ENCODE peak calls at places on chromosomes 2 and 18, in five cellular contexts. I is A549, H is K562, R is SK-N-SH, L is GM12878. G is an unnamed sample.

GRCh38 chr2:128260239-128261138 is 58.2 kb downstream of the HS6ST1 start:
- DNase-seq in I (no peak), H (no peak), R (peak; percentile 25), L (no peak), G (peak; percentile 81)

GRCh38 chr18:48947583-48947982 is 3.2 kb downstream of the SMAD7 start:
- DNase-seq in I (no peak), H (no peak), R (peak; percentile 68), L (no peak), G (no peak)

GRCh38 chr18:79399275-79400081 is 3.7 kb downstream of the NFATC1 start:
- DNase-seq in I (no peak), H (peak; percentile 25), R (no peak), L (no peak), G (no peak)

GRCh38 chr18:11078491-11078890 is 70.9 kb downstream of the PIEZO2 start:
- DNase-seq in I (no peak), H (no peak), R (no peak), L (peak; percentile 46), G (no peak)

GRCh38 chr2:164903944-164904343 is 51.4 kb downstream of the SLC38A11 start:
- DNase-seq in I (no peak), H (no peak), R (no peak), L (no peak), G (no peak)

GRCh38 chr18:69758458-69758857 is 189.2 kb downstream of the CD226 start:
- DNase-seq in I (no peak), H (no peak), R (no peak), L (no peak), G (peak; percentile 75)

GRCh38 chr2:181778621-181779195 is 98.4 kb upstream of the NEUROD1 start:
- DNase-seq in I (no peak), H (no peak), R (no peak), L (no peak), G (peak; percentile 25)

GRCh38 chr2:174979996-174980395 is 25.2 kb downstream of the CHN1 start:
- DNase-seq in I (no peak), H (no peak), R (no peak), L (no peak), G (no peak)

GRCh38 chr18:29811519-29811918 is 1231.0 kb downstream of the DSC3 start:
- DNase-seq in I (no peak), H (no peak), R (no peak), L (no peak), G (no peak)

GRCh38 chr2:206218792-206219509 is 55.5 kb upstream of the ZDBF2 start:
- DNase-seq in I (no peak), H (no peak), R (no peak), L (no peak), G (no peak)

GRCh38 chr2:127575185-127575765 is 39.8 kb downstream of the MYO7B start:
- DNase-seq in I (no peak), H (no peak), R (no peak), L (no peak), G (no peak)

GRCh38 chr18:33316146-33316587 is 124.4 kb downstream of the CCDC178 start:
- DNase-seq in I (no peak), H (no peak), R (no peak), L (no peak), G (no peak)

GRCh38 chr2:230665263-230665691 is 47.4 kb upstream of the CAB39 start:
- DNase-seq in I (no peak), H (no peak), R (no peak), L (peak; percentile 73), G (no peak)

GRCh38 chr2:9744256-9745004 is 98.8 kb upstream of the TAF1B start:
- DNase-seq in I (no peak), H (no peak), R (peak; percentile 83), L (no peak), G (no peak)

GRCh38 chr2:25822190-25823117 is 55.8 kb downstream of the ASXL2 start:
- DNase-seq in I (no peak), H (no peak), R (peak; percentile 54), L (no peak), G (no peak)

GRCh38 chr18:14978962-14979535 is 231.1 kb downstream of the ANKRD30B start:
- DNase-seq in I (no peak), H (peak; percentile 8), R (peak; percentile 47), L (no peak), G (no peak)

GRCh38 chr18:22241806-22242440 is 72.5 kb downstream of the GATA6 start:
- DNase-seq in I (no peak), H (no peak), R (no peak), L (no peak), G (no peak)

GRCh38 chr18:76391038-76391437 is 104.0 kb downstream of the ZNF516 start:
- DNase-seq in I (no peak), H (no peak), R (no peak), L (no peak), G (no peak)

GRCh38 chr2:114040816-114041215 is 150.9 kb downstream of the ACTR3 start:
- DNase-seq in I (no peak), H (no peak), R (no peak), L (no peak), G (no peak)

GRCh38 chr2:46850742-46851141 is 64.9 kb downstream of the MCFD2 start:
- DNase-seq in I (no peak), H (peak; percentile 59), R (no peak), L (no peak), G (peak; percentile 97)

GRCh38 chr2:137411556-137411955 is 552.7 kb upstream of the HNMT start:
- DNase-seq in I (no peak), H (no peak), R (no peak), L (no peak), G (no peak)
- TF ChIP-seq RCOR1 in I (no peak), H (no peak), R (no peak), L (no peak), G (no peak)

GRCh38 chr2:95041060-95041823 is 15.7 kb downstream of the MAL start:
- DNase-seq in I (no peak), H (no peak), R (no peak), L (no peak), G (no peak)

GRCh38 chr2:95042472-95043271 is 17.2 kb downstream of the MAL start:
- DNase-seq in I (no peak), H (no peak), R (no peak), L (no peak), G (no peak)

GRCh38 chr2:95041824-95042442 is 16.4 kb downstream of the MAL start:
- DNase-seq in I (no peak), H (no peak), R (no peak), L (no peak), G (no peak)

GRCh38 chr2:95044598-95044997 is 19.1 kb downstream of the MAL start:
- DNase-seq in I (no peak), H (no peak), R (no peak), L (no peak), G (no peak)

DNA sequence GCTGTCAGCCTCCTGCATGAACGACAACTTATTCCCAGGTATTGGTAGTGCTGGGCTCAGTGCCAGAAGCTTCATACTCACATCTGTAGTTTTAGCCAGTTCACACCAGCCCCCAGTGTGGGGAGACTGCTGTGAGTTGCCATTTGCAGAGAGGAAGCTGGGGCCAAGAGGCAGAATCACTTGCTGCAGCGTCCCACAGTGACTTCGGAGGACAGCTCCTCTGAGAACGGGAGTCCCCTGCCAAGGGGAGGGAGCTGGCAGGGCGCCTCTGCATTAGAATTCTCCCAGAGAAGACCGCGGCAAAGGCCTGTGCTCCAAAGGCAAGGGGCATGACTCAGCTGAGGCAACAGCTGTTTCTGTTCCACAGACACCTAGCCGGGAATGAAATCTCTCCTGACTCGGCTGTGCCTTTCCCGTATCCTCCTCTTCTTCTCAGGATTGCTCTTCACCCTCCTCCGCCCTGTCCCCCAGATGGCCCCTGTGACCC is 17.8 kb downstream of the MAL start:
- DNase-seq in I (no peak), H (no peak), R (no peak), L (peak; percentile 75), G (peak; percentile 90)
- TF ChIP-seq RCOR1 in I (no peak), H (no peak), R (no peak), L (no peak), G (no peak)

DNA sequence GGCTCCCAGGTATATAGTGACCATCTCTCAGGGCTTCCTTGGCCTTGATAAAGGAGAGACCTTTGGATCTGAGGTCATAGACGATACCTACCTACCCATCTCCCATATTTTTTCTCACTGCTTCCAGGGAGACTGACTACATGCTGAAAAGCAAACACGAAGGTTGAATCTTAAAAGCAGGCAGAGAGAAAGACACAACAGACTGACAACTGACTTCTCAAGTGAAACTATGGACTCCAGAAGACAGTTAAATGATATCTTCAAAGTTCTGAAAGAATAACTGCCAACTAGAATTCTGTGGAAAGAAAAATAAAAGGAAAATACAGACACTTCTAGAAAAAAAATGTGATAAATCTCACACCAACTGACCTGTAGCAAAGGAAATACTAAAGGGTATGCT is 76.5 kb upstream of the HAAO start:
- DNase-seq in I (no peak), H (no peak), R (no peak), L (no peak), G (no peak)
- TF ChIP-seq RCOR1 in I (no peak), H (no peak), R (no peak), L (no peak), G (peak; percentile 19)

GRCh38 chr2:198545411-198545810 is 741.0 kb downstream of the PLCL1 start:
- DNase-seq in I (no peak), H (no peak), R (no peak), L (no peak), G (peak; percentile 1)

GRCh38 chr2:198546091-198546490 is 741.7 kb downstream of the PLCL1 start:
- DNase-seq in I (no peak), H (no peak), R (no peak), L (no peak), G (no peak)
- TF ChIP-seq RCOR1 in I (no peak), H (no peak), R (no peak), L (no peak), G (no peak)

GRCh38 chr2:21256006-21256405 is 132.2 kb downstream of the TDRD15 start:
- DNase-seq in I (no peak), H (no peak), R (no peak), L (peak; percentile 51), G (no peak)
- TF ChIP-seq RCOR1 in I (no peak), H (no peak), R (no peak), L (no peak), G (no peak)

GRCh38 chr2:64766841-64767669 is 113.3 kb upstream of the SERTAD2 start:
- DNase-seq in I (no peak), H (no peak), R (peak; percentile 23), L (no peak), G (peak; percentile 53)
- TF ChIP-seq RCOR1 in I (no peak), H (no peak), R (no peak), L (no peak), G (no peak)

G was measured in IMR-90.